ENCODE peak calls at places on chromosome 3, in five cellular contexts. S is K562, N is PC-3, K is astrocyte, M is IMR-90. H is an unnamed sample.
A peak's percentile ranks its signal among the peaks of the same experiment; 100 is the strongest.

GRCh38 chr3:127038476-127038875 is 55.6 kb downstream of the PLXNA1 start:
- DNase-seq in N (no peak), S (no peak), M (no peak), K (no peak), H (no peak)

GRCh38 chr3:69791111-69791510 is 51.8 kb downstream of the MITF start:
- DNase-seq in K (peak; percentile 72), M (peak; percentile 84), N (no peak), S (peak; percentile 28), H (no peak)

GRCh38 chr3:124014366-124014942 is 22.5 kb upstream of the ROPN1 start:
- DNase-seq in K (peak; percentile 30), M (peak; percentile 17), S (no peak), N (peak; percentile 16), H (no peak)

GRCh38 chr3:124965413-124965812 is 30.9 kb upstream of the MUC13 start:
- DNase-seq in M (peak; percentile 13), N (no peak), K (no peak), S (no peak), H (no peak)

GRCh38 chr3:10680796-10681195 is 135.2 kb upstream of the SLC6A11 start:
- DNase-seq in M (no peak), N (no peak), S (peak; percentile 12), K (no peak), H (no peak)

GRCh38 chr3:120908803-120909601 is 997 bp downstream of the STXBP5L start:
- DNase-seq in M (no peak), K (no peak), N (no peak), S (no peak), H (peak; percentile 13)

GRCh38 chr3:30548605-30549004 is 57.8 kb upstream of the TGFBR2 start:
- DNase-seq in S (peak; percentile 20), N (peak; percentile 6), M (no peak), K (no peak), H (no peak)

GRCh38 chr3:37032961-37033360 is 39.6 kb downstream of the MLH1 start:
- DNase-seq in M (peak; percentile 14), K (no peak), N (no peak), S (no peak), H (no peak)

GRCh38 chr3:13047296-13048165 is 25.7 kb downstream of the IQSEC1 start:
- DNase-seq in N (no peak), S (no peak), M (no peak), K (no peak), H (no peak)

GRCh38 chr3:46557814-46558183 is 8.3 kb downstream of the LRRC2 start:
- DNase-seq in M (no peak), N (no peak), S (no peak), K (no peak), H (peak; percentile 20)
- H2AFZ ChIP-seq in M (peak overlapping the region; percentile 56), N (peak overlapping the region; percentile 98), S (peak overlapping the region; percentile 98), K (no peak overlapping the region), H (peak overlapping the region; percentile 97)

GRCh38 chr3:113241292-113242033 is 30.1 kb downstream of the BOC start:
- DNase-seq in S (no peak), N (no peak), K (peak; percentile 77), M (peak; percentile 22), H (no peak)

GRCh38 chr3:113242091-113242581 is 30.8 kb downstream of the BOC start:
- DNase-seq in K (peak; percentile 84), N (no peak), S (no peak), M (peak; percentile 21), H (no peak)

GRCh38 chr3:113240841-113241240 is 29.5 kb downstream of the BOC start:
- DNase-seq in K (no peak), N (no peak), S (no peak), M (no peak), H (no peak)

GRCh38 chr3:113243846-113244245 is 32.5 kb downstream of the BOC start:
- DNase-seq in M (no peak), N (no peak), K (no peak), S (peak; percentile 4), H (no peak)

DNA sequence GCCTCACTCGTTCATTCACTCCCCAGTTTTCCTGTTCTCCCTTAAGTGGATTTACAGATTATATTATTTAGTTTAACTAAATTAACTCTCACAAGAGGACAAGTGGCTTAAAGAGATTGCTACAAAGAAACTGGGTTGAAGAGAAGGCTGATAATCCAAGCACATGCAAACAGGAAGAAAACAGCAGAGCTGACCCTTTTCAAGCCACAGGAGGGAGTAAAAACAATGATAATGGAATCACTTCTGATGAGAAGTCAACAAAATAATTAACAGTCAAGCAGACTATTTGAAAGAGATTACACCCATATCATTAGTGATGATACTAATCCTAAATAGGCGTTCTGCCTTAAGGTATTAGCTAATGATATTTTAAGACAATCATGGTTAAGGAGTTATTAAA is 31.7 kb downstream of the BOC start:
- DNase-seq in M (no peak), N (no peak), K (no peak), S (no peak), H (no peak)
- H2AFZ ChIP-seq in M (no peak overlapping the region), N (no peak overlapping the region), K (no peak overlapping the region), S (no peak overlapping the region), H (no peak overlapping the region)

DNA sequence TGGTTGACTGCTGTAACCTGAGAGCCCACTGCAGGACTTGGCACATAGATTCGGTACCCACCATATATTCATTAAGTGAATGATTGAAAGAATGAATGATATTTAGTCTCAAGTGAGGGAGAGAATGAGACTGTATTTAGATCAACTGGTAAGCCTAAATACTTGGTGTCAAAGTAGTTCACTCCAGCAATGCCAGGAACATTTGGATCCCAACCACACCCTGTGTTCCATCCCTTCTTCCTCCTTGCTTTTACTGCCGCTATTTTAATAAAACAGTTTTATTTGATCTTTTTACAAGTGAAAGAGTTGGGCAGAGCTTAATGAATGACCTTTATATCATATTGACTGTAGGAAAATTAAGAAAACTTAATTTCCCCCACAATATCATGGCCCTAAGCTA is 473.6 kb upstream of the CBLB start:
- DNase-seq in M (no peak), S (no peak), K (no peak), N (no peak), H (no peak)
- H2AFZ ChIP-seq in M (no peak overlapping the region), S (no peak overlapping the region), K (no peak overlapping the region), N (no peak overlapping the region), H (no peak overlapping the region)

GRCh38 chr3:152019516-152019915 is 146.1 kb downstream of the SUCNR1 start:
- DNase-seq in N (peak; percentile 51), S (no peak), K (no peak), M (no peak), H (no peak)

GRCh38 chr3:152026033-152026556 is 152.7 kb downstream of the SUCNR1 start:
- DNase-seq in S (peak; percentile 20), K (peak; percentile 80), N (peak; percentile 96), M (peak; percentile 89), H (no peak)

DNA sequence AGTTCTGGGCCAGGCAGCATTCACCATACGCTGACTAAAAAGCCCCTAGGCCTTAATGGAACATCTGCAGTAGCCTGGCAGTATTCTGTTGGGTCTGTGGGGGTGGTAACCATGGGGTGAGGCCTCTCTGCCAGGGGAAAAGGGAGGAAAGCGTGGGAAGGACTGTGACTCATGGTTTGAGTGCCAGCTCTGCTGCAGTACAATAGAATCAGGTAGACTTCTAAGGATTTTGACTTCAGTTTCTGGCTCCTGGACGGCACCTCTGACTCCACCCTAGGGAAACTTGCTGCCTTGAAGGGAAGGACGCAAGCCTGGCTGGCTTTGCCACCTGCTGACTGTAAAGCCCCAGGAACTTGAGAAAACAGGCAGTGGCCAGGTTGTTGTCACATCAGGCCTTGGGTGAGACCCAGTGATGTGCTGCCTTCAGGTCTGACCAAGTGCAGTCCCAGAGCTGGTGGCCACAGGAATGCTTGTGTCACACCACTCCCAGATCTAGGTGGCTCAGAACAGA is 148.6 kb downstream of the SUCNR1 start:
- DNase-seq in M (peak; percentile 32), N (peak; percentile 97), S (peak; percentile 21), K (peak; percentile 58), H (no peak)
- H2AFZ ChIP-seq in M (peak overlapping the region; percentile 76), N (peak overlapping the region; percentile 18), S (peak overlapping the region; percentile 67), K (peak overlapping the region; percentile 38), H (no peak overlapping the region)

DNA sequence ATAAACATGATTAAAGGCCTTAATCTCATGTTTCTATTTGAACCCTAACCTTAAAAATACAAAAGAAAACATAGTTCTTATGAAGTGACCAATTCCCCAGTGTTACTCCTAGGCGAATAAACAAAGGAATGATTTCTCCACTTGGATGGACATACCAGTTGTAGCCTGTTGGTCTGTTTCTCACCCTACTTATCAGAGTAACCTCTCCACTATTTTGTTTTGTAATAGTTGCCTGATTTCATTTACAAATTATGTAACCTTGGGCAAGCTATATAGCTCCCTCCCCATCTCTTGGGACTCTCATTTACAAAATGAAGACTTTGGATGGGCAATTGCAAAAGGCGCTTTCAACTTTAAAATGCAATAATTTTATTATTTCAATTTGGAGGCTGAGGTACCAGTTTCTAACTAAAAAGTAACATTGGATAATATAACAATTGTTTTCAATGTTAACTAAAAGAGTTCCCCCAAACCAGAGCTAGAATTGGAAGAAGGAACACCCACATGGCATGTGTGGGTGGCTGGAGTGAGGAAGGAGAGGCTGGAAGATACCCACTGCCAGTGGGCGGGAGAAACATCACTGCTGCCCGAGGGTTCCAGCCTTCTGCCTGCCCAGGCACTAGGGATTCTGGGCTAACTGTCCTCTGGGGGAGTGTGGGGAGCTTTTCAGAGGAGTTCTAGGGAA is 74.2 kb downstream of the RFTN1 start:
- DNase-seq in K (peak; percentile 23), N (no peak), S (no peak), M (peak; percentile 19), H (no peak)
- H2AFZ ChIP-seq in K (no peak overlapping the region), N (no peak overlapping the region), S (no peak overlapping the region), M (no peak overlapping the region), H (no peak overlapping the region)

DNA sequence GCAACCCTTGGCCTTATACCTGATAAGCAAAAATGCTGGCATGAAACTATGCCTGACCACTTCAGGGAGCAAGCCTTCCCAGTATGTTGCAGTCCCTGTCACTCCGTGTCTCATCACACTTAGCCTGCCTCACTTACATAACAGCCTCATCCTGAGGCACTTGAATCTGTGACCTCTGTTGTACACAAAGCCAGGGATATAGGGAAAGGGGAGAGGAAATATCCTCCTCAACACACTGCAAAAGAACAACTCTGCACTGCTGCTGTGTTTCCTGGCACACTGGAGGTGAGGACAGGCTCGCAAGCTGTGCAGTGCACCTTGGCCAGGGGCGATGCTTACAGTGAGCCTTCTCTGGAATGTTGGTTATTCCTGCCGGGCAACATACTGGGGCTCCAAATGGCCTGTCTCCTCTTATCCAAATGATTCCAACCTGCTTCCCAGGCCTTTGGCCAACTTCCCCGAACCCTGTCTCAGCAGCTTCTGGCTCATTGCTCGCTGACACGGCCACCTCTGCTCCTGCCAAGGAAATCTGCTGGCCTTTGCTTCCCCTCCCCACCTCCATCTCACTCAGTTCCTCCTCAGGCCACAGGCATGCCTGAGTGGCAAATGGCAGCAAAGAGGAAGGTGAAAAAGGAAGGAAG is 109.2 kb downstream of the CD47 start:
- DNase-seq in S (no peak), M (no peak), N (peak; percentile 45), K (no peak), H (no peak)
- H2AFZ ChIP-seq in S (no peak overlapping the region), M (peak overlapping the region; percentile 67), N (peak overlapping the region; percentile 75), K (peak overlapping the region; percentile 53), H (no peak overlapping the region)

GRCh38 chr3:23750573-23751484 is 54.9 kb upstream of the UBE2E1 start:
- DNase-seq in S (no peak), K (no peak), N (peak; percentile 71), M (no peak), H (no peak)

GRCh38 chr3:23749589-23749988 is 56.2 kb upstream of the UBE2E1 start:
- DNase-seq in M (no peak), S (no peak), N (no peak), K (no peak), H (no peak)

GRCh38 chr3:23752126-23752525 is 53.6 kb upstream of the UBE2E1 start:
- DNase-seq in N (peak; percentile 44), M (no peak), S (peak; percentile 8), K (peak; percentile 51), H (no peak)

GRCh38 chr3:23754215-23754614 is 51.5 kb upstream of the UBE2E1 start:
- DNase-seq in K (no peak), S (no peak), M (no peak), N (no peak), H (peak; percentile 36)

GRCh38 chr3:23751485-23751811 is 54.3 kb upstream of the UBE2E1 start:
- DNase-seq in S (no peak), M (no peak), N (no peak), K (peak; percentile 47), H (no peak)
- H2AFZ ChIP-seq in S (no peak overlapping the region), M (no peak overlapping the region), N (peak overlapping the region; percentile 51), K (peak overlapping the region; percentile 52), H (no peak overlapping the region)